ENCODE peak calls at places on chromosome 11, in seven cellular contexts. A, Z, H, M, B, O and J are unnamed samples.
A peak's percentile ranks its signal among the peaks of the same experiment; 100 is the strongest.

GRCh38 chr11:77127969-77128691 is at the start of gene MYO7A:
- DNase-seq in A (no peak), M (no peak), Z (no peak), B (no peak), O (no peak), H (no peak), J (peak; percentile 25)

GRCh38 chr11:8098879-8099278 is 17.9 kb downstream of the TUB start:
- DNase-seq in O (no peak), M (no peak), A (no peak), B (no peak), Z (no peak), H (no peak), J (no peak)

GRCh38 chr11:71103266-71103665 is 149.1 kb downstream of the SHANK2 start:
- DNase-seq in O (no peak), Z (no peak), A (no peak), M (no peak), B (no peak), H (no peak), J (no peak)

GRCh38 chr11:131811380-131811779 is 441.0 kb downstream of the NTM start:
- DNase-seq in B (no peak), Z (no peak), H (no peak), O (no peak), M (no peak), A (no peak), J (no peak)

GRCh38 chr11:88680806-88681205 is 343.3 kb upstream of the CTSC start:
- DNase-seq in Z (no peak), H (no peak), O (no peak), M (peak; percentile 6), A (no peak), B (no peak), J (no peak)

GRCh38 chr11:28464252-28464867 is 356.2 kb downstream of the METTL15 start:
- DNase-seq in Z (no peak), O (no peak), H (no peak), A (no peak), M (no peak), B (no peak), J (no peak)

GRCh38 chr11:68312780-68313573 is 586 bp downstream of the LRP5 start:
- DNase-seq in A (no peak), O (peak; percentile 30), H (no peak), Z (no peak), M (no peak), B (peak; percentile 28), J (no peak)

GRCh38 chr11:94876645-94877445 is 96.5 kb downstream of the CWC15 start:
- DNase-seq in M (peak; percentile 97), Z (no peak), A (no peak), B (peak; percentile 77), H (no peak), O (peak; percentile 84), J (peak; percentile 78)

GRCh38 chr11:60175860-60176275 is 7.0 kb downstream of the MS4A6A start:
- DNase-seq in O (peak; percentile 30), B (peak; percentile 7), H (no peak), M (no peak), Z (no peak), A (no peak), J (no peak)

GRCh38 chr11:66752148-66752547 is 23.1 kb upstream of the SPTBN2 start:
- DNase-seq in B (no peak), O (no peak), Z (no peak), H (no peak), M (no peak), A (no peak), J (no peak)

GRCh38 chr11:75591371-75591770 is 29.3 kb downstream of the SERPINH1 start:
- DNase-seq in H (no peak), B (no peak), Z (no peak), M (no peak), A (no peak), O (no peak), J (no peak)

GRCh38 chr11:103433380-103433779 is 324.2 kb downstream of the DYNC2H1 start:
- DNase-seq in M (peak; percentile 68), O (no peak), H (no peak), B (no peak), Z (no peak), A (no peak), J (no peak)

GRCh38 chr11:92393218-92393617 is 168.6 kb downstream of the FAT3 start:
- DNase-seq in B (no peak), Z (no peak), A (no peak), O (no peak), H (no peak), M (no peak), J (no peak)